ENCODE peak calls at places on chromosomes 7 and 10, in nine cellular contexts. V is IMR-90, U is A549, A is NB4, K is tibial nerve, F is H1, D is GM12878, P is HCT116, X is endothelial cell of umbilical vein. T is an unnamed sample.

GRCh38 chr7:138958026-138958956 is 22.9 kb downstream of the KIAA1549 start:
- DNase-seq in V (peak), U (no peak), K (no peak), A (no peak), P (no peak), D (no peak), F (no peak), X (no peak), T (no peak)

GRCh38 chr10:51915031-51915542 is 215.7 kb upstream of the CSTF2T start:
- DNase-seq in F (peak), X (no peak), P (no peak), K (no peak), D (no peak), A (no peak), V (no peak), U (no peak), T (no peak)

GRCh38 chr10:47372726-47373125 is 11.4 kb downstream of the ZNF488 start:
- DNase-seq in V (no peak), X (no peak), P (no peak), F (no peak), K (no peak), U (no peak), D (no peak), A (no peak), T (peak)

GRCh38 chr7:36180121-36180520 is 27.1 kb downstream of the EEPD1 start:
- DNase-seq in D (no peak), V (no peak), A (peak), K (no peak), F (no peak), U (no peak), P (no peak), X (no peak), T (no peak)

GRCh38 chr7:45711161-45711490 is 137.0 kb downstream of the ADCY1 start:
- DNase-seq in D (no peak), X (no peak), P (no peak), U (no peak), K (no peak), V (no peak), A (no peak), F (no peak), T (peak)

GRCh38 chr7:110522751-110523200 is 568.2 kb upstream of the LRRN3 start:
- DNase-seq in P (no peak), F (no peak), D (no peak), K (no peak), X (no peak), V (no peak), A (no peak), U (peak), T (no peak)

GRCh38 chr10:47028466-47028865 is 117.2 kb downstream of the PTPN20 start:
- DNase-seq in F (no peak), U (no peak), D (no peak), K (no peak), A (no peak), P (no peak), X (no peak), V (no peak), T (peak)

GRCh38 chr10:11625019-11625735 is 13.7 kb upstream of the USP6NL start:
- DNase-seq in F (no peak), D (peak), V (no peak), U (no peak), A (peak), P (no peak), K (no peak), X (no peak), T (no peak)

GRCh38 chr7:149883452-149883861 is 9.7 kb downstream of the ATP6V0E2 start:
- DNase-seq in K (no peak), X (peak), A (peak), D (no peak), V (peak), P (peak), F (peak), U (peak), T (no peak)

GRCh38 chr7:156456503-156457115 is 184.0 kb upstream of the RNF32 start:
- DNase-seq in U (no peak), V (no peak), X (no peak), P (no peak), F (no peak), K (no peak), D (no peak), A (no peak), T (peak)

GRCh38 chr7:96636979-96637378 is 72.7 kb downstream of the SEM1 start:
- DNase-seq in F (no peak), P (no peak), K (no peak), U (no peak), D (no peak), X (no peak), V (no peak), A (no peak), T (no peak)

GRCh38 chr7:81484266-81484665 is 285.6 kb downstream of the HGF start:
- DNase-seq in V (peak), P (no peak), A (peak), F (no peak), U (no peak), D (no peak), X (peak), K (peak), T (no peak)

GRCh38 chr7:139655305-139655704 is 122.5 kb downstream of the HIPK2 start:
- DNase-seq in F (no peak), A (no peak), K (no peak), V (no peak), X (no peak), U (no peak), D (no peak), P (no peak), T (no peak)

GRCh38 chr7:123305840-123306375 is 106.1 kb upstream of the SLC13A1 start:
- DNase-seq in D (no peak), P (no peak), U (no peak), F (no peak), A (peak), K (no peak), V (no peak), X (no peak), T (no peak)

GRCh38 chr7:98000356-98000755 is 10.4 kb upstream of the OCM2 start:
- DNase-seq in V (no peak), U (no peak), K (no peak), D (no peak), P (no peak), A (no peak), X (no peak), F (no peak), T (peak)

GRCh38 chr7:11216276-11216675 is 242.6 kb downstream of the PHF14 start:
- DNase-seq in U (no peak), A (no peak), X (no peak), F (no peak), P (no peak), V (no peak), D (no peak), K (no peak), T (no peak)

DNA sequence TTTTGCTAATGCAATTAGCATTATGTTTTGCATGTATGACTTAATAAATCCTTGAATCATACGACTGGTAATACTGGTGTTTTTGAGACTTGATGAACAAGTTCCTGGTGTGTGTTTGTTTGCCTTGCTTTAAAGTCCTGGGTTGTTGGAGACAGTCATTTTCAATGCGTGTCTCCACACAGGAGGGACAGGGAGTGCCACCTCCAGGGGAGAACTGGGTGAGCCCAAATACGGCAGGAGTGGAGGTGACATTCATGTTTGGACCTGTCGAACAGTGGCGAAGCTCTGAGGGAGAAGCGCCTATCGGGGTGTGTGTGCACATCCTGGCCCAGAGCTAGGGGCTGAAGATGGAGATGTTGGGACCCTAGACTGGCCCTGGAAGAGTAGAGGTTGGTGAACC is 43.8 kb downstream of the DAGLB start:
- DNase-seq in V (no peak), U (no peak), F (no peak), K (no peak), X (no peak), A (no peak), D (no peak), P (no peak), T (peak)
- TF ChIP-seq POLR2A in V (no peak), U (no peak), F (no peak), K (no peak), X (no peak), A (no peak), D (peak), P (no peak), T (no peak)

GRCh38 chr7:132654150-132654549 is 77.9 kb upstream of the PLXNA4 start:
- DNase-seq in K (no peak), U (peak), X (no peak), P (peak), V (no peak), A (peak), F (no peak), D (no peak), T (no peak)
- TF ChIP-seq CTCF in K (no peak), U (no peak), X (peak), P (peak), V (peak), A (peak), F (peak), D (peak), T (no peak)

GRCh38 chr7:151228024-151228866 is 1.2 kb upstream of the ABCF2 start:
- DNase-seq in K (no peak), D (no peak), P (no peak), X (no peak), V (no peak), U (no peak), F (no peak), A (no peak), T (peak)

GRCh38 chr7:151229249-151229648 is 2.2 kb upstream of the ABCF2 start:
- DNase-seq in P (no peak), A (no peak), K (no peak), X (no peak), F (no peak), D (no peak), V (no peak), U (no peak), T (peak)

GRCh38 chr7:151225948-151226510 is 976 bp downstream of the ABCF2 start:
- DNase-seq in U (no peak), A (peak), P (no peak), F (no peak), V (no peak), X (no peak), D (no peak), K (no peak), T (peak)

GRCh38 chr7:151226560-151226874 is 488 bp downstream of the ABCF2 start:
- DNase-seq in U (no peak), K (no peak), A (no peak), P (no peak), F (no peak), X (no peak), V (no peak), D (no peak), T (no peak)

DNA sequence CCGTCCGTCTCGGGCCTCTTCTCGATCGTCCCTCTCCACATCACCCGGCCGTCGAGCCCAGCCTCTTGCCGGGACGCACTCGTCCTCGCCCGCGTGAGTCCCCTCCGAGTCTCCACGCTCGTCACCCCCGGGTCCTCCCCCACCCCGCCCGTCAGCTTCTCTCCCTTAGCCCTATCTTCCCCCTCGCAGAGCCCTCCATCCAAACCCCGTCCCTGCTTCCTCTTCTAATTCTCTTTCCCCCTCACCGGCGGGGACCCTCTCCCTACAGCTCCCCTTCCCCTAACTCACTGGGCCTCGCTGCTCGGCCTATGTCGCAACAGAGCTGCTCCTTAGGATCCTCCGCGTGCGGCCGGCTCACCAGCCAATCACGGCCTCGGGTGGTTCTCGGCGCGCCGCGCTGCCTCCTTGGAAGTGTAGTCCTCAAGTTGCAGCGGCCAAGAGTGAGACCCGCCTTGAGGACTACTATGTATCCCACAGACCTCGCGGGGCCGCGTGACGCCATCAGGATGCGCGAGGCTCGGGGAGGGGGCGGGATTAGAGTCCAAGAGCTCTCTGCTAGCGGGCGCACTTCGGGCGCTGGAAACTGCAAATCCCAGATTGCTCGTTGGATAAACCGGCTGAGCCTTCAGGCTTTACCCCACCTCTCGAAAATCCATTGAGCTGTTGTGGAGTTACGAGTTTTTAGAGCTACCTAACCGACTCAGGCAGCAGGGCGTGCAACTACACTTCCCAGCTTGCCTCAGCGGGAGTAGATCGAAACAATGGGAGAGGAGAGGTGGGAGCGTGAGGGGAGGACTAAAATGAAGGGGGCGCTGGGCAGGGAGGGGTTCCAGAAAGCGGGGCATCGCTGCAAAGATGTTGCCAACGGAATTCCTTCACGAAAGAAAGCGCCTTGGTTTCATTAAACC is at the start of gene ABCF2:
- DNase-seq in A (peak), D (peak), K (peak), F (peak), P (peak), X (peak), V (peak), U (peak), T (peak)
- TF ChIP-seq POLR2A in A (peak), D (peak), K (no peak), F (peak), P (peak), X (peak), V (peak), U (peak), T (peak)

DNA sequence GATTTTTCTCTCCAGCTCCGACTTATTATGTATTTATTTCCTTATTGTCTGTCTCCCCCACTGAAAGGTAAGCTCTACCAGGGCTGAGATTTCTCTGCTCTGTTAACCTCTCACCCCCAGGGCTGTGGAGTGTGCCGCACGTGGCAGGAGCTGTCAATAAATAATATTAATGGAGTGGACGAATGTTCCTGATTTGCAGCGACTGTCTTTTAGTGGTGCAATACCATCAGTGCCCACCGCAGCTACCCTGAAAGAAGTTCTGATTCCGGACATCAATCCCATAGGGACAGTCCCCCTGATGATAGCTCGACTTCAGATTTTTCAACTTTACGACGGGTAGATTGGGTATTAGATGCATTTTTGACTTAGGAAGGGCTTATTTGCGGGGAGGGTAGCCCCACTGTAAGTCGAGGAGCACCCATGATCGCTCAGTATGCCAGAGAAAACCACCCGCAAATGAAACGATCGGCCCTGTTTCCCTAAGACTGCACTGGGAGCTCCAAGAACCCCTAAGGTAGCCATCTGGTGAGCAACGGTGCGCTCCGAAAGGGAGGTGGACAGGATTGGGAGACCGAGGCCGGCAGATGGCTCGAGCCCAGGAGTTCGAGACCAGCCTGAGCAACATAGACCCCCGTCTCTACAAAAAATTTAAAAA is 986 bp upstream of the PPP2R2D start:
- DNase-seq in K (no peak), X (peak), A (peak), D (no peak), P (no peak), V (no peak), F (no peak), U (no peak), T (peak)
- TF ChIP-seq CTCF in K (no peak), X (no peak), A (peak), D (no peak), P (no peak), V (no peak), F (peak), U (no peak), T (no peak)

GRCh38 chr7:40237731-40238130 is 102.9 kb downstream of the SUGCT start:
- DNase-seq in K (no peak), F (no peak), X (no peak), D (no peak), A (no peak), U (no peak), P (no peak), V (no peak), T (no peak)
- TF ChIP-seq POLR2A in K (no peak), F (no peak), X (no peak), D (no peak), A (no peak), U (no peak), P (no peak), V (no peak), T (no peak)

DNA sequence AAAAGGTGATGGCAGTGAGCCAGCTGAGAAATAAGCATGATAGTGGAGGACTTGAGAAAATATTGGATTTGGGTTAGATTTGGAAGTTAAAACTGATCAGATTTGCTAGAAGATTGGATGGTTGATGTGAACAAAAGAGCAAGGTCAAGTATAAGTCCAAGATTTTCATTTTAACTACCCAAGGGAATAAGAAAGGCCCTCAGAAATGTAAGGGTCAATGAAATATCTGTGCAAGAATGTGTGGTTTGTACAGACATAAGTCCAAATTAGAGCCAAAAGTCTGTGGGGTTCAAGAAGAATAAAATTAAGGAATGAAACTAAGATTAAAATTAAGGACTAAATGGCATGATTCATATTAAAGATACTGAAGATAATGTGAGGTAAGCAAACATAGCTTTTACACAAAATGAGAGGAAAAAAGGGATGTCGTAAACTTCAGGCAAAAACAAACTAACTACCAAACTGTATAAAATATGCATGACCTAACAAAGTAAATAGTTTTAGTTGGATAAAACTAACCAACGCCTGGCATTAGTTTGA is 78.4 kb upstream of the CACNA2D1 start:
- DNase-seq in K (no peak), V (no peak), U (no peak), P (no peak), A (no peak), D (no peak), X (no peak), F (no peak), T (no peak)
- TF ChIP-seq CTCF in K (no peak), V (no peak), U (no peak), P (no peak), A (no peak), D (no peak), X (no peak), F (no peak), T (no peak)

GRCh38 chr10:31476088-31476487 is 157.1 kb downstream of the ZEB1 start:
- DNase-seq in U (no peak), D (no peak), K (no peak), F (no peak), V (no peak), X (no peak), P (no peak), A (no peak), T (no peak)
- TF ChIP-seq POLR2A in U (no peak), D (no peak), K (no peak), F (no peak), V (no peak), X (no peak), P (no peak), A (no peak), T (no peak)

GRCh38 chr10:66215005-66215404 is 710.8 kb upstream of the LRRTM3 start:
- DNase-seq in U (peak), K (no peak), P (no peak), X (no peak), F (no peak), A (peak), D (no peak), V (peak), T (no peak)
- TF ChIP-seq CTCF in U (peak), K (no peak), P (no peak), X (no peak), F (peak), A (peak), D (peak), V (peak), T (no peak)

GRCh38 chr7:64892666-64893269 is 10.3 kb upstream of the ZNF273 start:
- DNase-seq in U (no peak), F (no peak), K (no peak), D (no peak), V (no peak), P (no peak), A (no peak), X (no peak), T (no peak)
- TF ChIP-seq POLR2A in U (no peak), F (no peak), K (no peak), D (no peak), V (no peak), P (no peak), A (no peak), X (no peak), T (no peak)

T was measured in spleen.